ENCODE peak calls at places on chromosomes 6 and 20, in four cellular contexts. G, V, Z and P are unnamed samples.

GRCh38 chr6:89217308-89217999 is at the start of gene GABRR1:
- DNase-seq in G (no peak), V (no peak), Z (no peak), P (no peak)

GRCh38 chr6:57138026-57138425 is 34.1 kb upstream of the BAG2 start:
- DNase-seq in V (no peak), Z (no peak), G (no peak), P (no peak)

GRCh38 chr6:63819831-63820230 is 184.2 kb downstream of the PHF3 start:
- DNase-seq in V (no peak), Z (no peak), G (no peak), P (no peak)

GRCh38 chr6:125155344-125155743 is 1.8 kb downstream of the TPD52L1 start:
- DNase-seq in V (no peak), G (no peak), Z (no peak), P (no peak)

GRCh38 chr6:136593748-136594490 is 43.7 kb upstream of the MAP7 start:
- DNase-seq in G (no peak), Z (no peak), V (no peak), P (peak; percentile 5)

GRCh38 chr6:111322145-111322544 is 160.9 kb downstream of the REV3L start:
- DNase-seq in G (no peak), V (no peak), Z (no peak), P (no peak)

GRCh38 chr6:2764610-2765165 is 505 bp upstream of the WRNIP1 start:
- DNase-seq in V (no peak), Z (peak; percentile 47), G (peak; percentile 69), P (peak; percentile 85)

GRCh38 chr6:148027201-148027600 is 315.4 kb upstream of the SASH1 start:
- DNase-seq in G (no peak), Z (no peak), V (no peak), P (no peak)

GRCh38 chr6:156719720-156720563 is 57.2 kb upstream of the ARID1B start:
- DNase-seq in G (peak; percentile 95), V (peak; percentile 98), Z (peak; percentile 43), P (peak; percentile 82)

GRCh38 chr20:46084805-46085792 is 4.7 kb downstream of the NCOA5 start:
- DNase-seq in G (peak; percentile 32), Z (peak; percentile 20), V (no peak), P (no peak)

GRCh38 chr6:40807484-40807883 is 220.3 kb upstream of the LRFN2 start:
- DNase-seq in G (no peak), V (no peak), Z (no peak), P (no peak)

GRCh38 chr6:111871207-111871606 is 2.0 kb downstream of the FYN start:
- DNase-seq in G (no peak), Z (no peak), V (no peak), P (peak; percentile 43)

GRCh38 chr6:10591411-10592160 is 70.4 kb downstream of the GCNT2 start:
- DNase-seq in G (no peak), Z (no peak), V (no peak), P (no peak)

GRCh38 chr6:162706236-162706635 is 21.3 kb downstream of the PRKN start:
- DNase-seq in G (peak; percentile 78), Z (no peak), V (no peak), P (no peak)

GRCh38 chr20:8019178-8019997 is at the start of gene TMX4:
- DNase-seq in G (peak; percentile 97), V (peak; percentile 99), Z (peak; percentile 95), P (peak; percentile 98)
- TF ChIP-seq POLR2A in G (peak; percentile 90), V (peak; percentile 94), Z (peak; percentile 99), P (peak; percentile 97)

GRCh38 chr20:57409316-57409671 is 18.1 kb downstream of the RBM38 start:
- DNase-seq in Z (no peak), G (no peak), V (no peak), P (peak; percentile 73)

GRCh38 chr20:57408131-57408530 is 16.9 kb downstream of the RBM38 start:
- DNase-seq in V (no peak), Z (no peak), G (no peak), P (no peak)

GRCh38 chr20:57408536-57409233 is 17.5 kb downstream of the RBM38 start:
- DNase-seq in V (no peak), Z (no peak), G (no peak), P (no peak)

GRCh38 chr20:57410398-57411323 is 19.5 kb downstream of the RBM38 start:
- DNase-seq in V (no peak), Z (no peak), G (no peak), P (peak; percentile 85)

GRCh38 chr20:57409672-57410397 is 18.6 kb downstream of the RBM38 start:
- DNase-seq in V (no peak), Z (no peak), G (no peak), P (peak; percentile 97)
- TF ChIP-seq POLR2A in V (no peak), Z (no peak), G (no peak), P (peak; percentile 60)

DNA sequence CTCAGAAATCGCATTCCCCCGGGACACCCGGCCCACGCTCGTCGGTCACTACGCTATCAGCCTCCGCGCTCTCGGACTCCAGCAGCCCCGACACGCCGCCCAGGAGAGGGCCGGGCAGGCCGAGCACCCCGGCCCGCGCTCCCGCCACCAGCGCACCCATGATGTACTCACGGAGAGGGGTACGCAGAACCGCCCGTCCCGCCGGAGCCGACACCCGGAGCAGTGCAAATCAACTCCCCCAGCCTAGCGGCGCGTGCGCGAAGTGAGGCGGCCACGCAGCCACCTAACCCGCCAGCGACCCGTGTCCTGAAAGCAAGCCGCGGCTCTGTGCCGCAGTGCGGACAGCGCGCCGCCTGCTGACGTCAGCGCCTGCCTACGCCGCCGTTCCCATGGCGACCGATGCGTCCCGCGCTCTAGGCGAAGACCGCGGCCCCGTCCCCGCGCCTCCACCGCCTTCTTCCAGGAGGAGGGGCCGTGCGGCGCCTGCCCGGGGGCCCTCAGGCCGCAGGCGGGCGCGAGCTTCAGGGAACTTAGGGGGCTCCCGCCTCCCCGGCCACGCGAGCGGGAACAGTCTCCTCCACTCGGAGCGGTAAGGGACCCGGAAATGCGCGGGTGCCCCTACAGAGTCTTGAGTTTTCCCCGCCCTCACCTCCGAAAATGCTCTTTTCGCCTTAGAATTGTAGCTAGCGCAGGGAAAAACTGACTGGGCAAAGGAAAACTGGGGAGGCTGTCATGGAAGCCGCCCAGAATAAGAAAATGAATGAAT is at the start of gene AHI1:
- DNase-seq in Z (peak; percentile 59), V (peak; percentile 96), G (peak; percentile 94), P (peak; percentile 95)
- TF ChIP-seq POLR2A in Z (peak; percentile 78), V (peak; percentile 58), G (peak; percentile 90), P (peak; percentile 63)

DNA sequence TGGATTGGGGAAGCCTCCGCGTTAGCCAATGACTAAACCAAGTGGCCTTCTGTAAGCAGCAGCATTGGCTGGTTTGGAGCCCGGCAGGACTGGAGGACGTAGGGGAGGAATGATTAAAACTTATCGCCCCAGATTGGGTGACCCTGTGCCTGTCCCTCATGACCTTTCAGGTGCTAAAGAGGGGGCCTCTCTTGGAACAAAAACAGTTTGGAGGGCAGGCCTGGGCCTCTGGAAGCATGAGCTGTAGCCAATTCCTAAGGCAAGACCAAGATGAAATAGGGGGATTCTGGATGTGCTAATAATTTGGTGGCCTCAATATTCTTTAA is 1.4 kb downstream of the GMPR start:
- DNase-seq in G (no peak), V (no peak), Z (no peak), P (peak; percentile 92)
- TF ChIP-seq POLR2A in G (no peak), V (no peak), Z (no peak), P (peak; percentile 59)

GRCh38 chr6:37482356-37483292 is 17.1 kb downstream of the CCDC167 start:
- DNase-seq in G (no peak), Z (no peak), V (no peak), P (no peak)

GRCh38 chr6:37479266-37479854 is 20.3 kb downstream of the CCDC167 start:
- DNase-seq in V (no peak), G (no peak), Z (no peak), P (no peak)

GRCh38 chr6:37481793-37482192 is 17.9 kb downstream of the CCDC167 start:
- DNase-seq in V (no peak), G (no peak), Z (no peak), P (no peak)

GRCh38 chr6:37480118-37480736 is 19.5 kb downstream of the CCDC167 start:
- DNase-seq in G (no peak), V (no peak), Z (no peak), P (no peak)

DNA sequence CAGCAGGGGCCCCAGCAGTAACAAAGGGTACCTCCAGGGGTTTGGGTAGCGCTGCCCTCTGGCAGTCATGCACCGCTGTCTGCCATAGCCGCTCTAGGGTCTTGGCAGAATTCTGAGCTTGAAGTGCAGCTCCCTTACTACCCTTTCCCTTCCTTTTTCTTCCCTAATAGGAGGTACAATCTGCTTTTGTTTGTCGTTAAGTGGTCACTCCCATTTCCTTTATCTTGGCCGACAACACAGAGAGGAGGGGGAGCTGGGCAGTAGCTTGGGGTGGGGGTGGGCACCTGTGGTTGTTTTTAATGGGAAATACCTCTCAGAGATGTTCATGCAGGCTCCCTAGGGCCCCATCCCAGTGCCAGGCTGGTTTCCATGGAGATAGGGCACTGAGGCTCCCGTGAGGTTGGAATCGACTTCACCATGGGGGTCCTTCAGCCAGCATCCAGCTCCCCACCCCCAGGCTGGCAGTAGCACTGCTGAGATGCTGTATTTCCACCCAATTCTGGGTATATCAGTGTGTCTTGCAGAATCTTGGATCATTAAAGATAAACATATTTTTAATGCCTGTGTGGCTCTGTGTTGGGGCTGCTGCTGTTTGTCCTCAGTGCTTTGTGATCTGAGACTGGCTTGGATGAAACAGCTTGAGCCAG is 18.6 kb downstream of the CCDC167 start:
- DNase-seq in V (no peak), G (no peak), Z (no peak), P (no peak)
- TF ChIP-seq POLR2A in V (no peak), G (no peak), Z (no peak), P (no peak)

GRCh38 chr6:42783177-42783875 is 1.5 kb downstream of the BICRAL start:
- DNase-seq in V (peak; percentile 86), G (peak; percentile 85), Z (peak; percentile 50), P (peak; percentile 89)
- TF ChIP-seq POLR2A in V (no peak), G (peak; percentile 13), Z (peak; percentile 23), P (peak; percentile 85)

GRCh38 chr6:36850001-36850400 is 10.8 kb upstream of the CPNE5 start:
- DNase-seq in G (no peak), V (no peak), Z (no peak), P (no peak)

GRCh38 chr6:36853325-36853724 is 14.1 kb upstream of the CPNE5 start:
- DNase-seq in V (no peak), G (peak; percentile 58), Z (no peak), P (no peak)

GRCh38 chr6:36851149-36851614 is 11.9 kb upstream of the CPNE5 start:
- DNase-seq in V (no peak), G (peak; percentile 76), Z (peak; percentile 19), P (peak; percentile 71)

GRCh38 chr6:36852481-36853147 is 13.4 kb upstream of the CPNE5 start:
- DNase-seq in V (no peak), Z (no peak), G (no peak), P (no peak)

GRCh38 chr6:36851632-36852031 is 12.4 kb upstream of the CPNE5 start:
- DNase-seq in V (no peak), G (peak; percentile 39), Z (no peak), P (no peak)
- TF ChIP-seq POLR2A in V (no peak), G (no peak), Z (no peak), P (no peak)

DNA sequence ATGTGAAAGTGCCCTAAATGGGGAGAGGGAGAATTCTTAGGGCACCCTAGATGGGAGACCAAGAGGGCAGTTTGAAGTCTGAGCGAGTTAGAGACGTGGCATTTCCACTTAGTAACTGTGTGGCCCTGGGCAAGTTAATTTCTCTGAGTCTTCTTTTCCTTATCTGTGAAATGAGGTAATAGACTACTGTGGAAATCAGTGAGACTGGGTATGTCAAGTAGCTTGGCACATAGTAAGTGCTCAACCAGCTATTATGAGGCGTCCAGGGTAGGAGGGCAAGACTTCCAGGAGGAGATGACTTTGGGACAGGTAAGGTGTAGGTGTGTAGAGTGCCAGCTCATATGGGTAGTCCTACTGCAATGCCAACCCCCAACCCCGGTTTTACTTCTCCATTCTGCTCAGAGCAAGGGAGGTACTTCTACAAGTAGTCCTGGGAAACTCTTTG is 770 bp downstream of the KIF3B start:
- DNase-seq in V (no peak), Z (no peak), G (no peak), P (peak; percentile 21)
- TF ChIP-seq POLR2A in V (no peak), Z (no peak), G (no peak), P (no peak)